ENCODE peak calls at places on chromosome 9, in seven cellular contexts. One of them, this sample, is unnamed.
A peak's percentile ranks its signal among the peaks of the same experiment; 100 is the strongest.

GRCh38 chr9:16417749-16418148 is 452.7 kb downstream of the BNC2 start:
- DNase-seq in activated T-cell treated with anti-CD3 and anti-CD28 coated beads, Interleukin-2, amount 50 U/mL, for 48 hours: no peak
- DNase-seq in NCI-H1092: no peak
- DNase-seq in NCI-H1417 treated with DMSO at 0.1 percent for 48 hours: no peak
- DNase-seq in CD4-positive, alpha-beta T cell: no peak
- DNase-seq in activated effector memory CD4-positive, alpha-beta T cell treated with Interleukin-2 at 50 U/mL for 16 hours: no peak
- DNase-seq in fibroblast of mammary gland: peak; percentile 80
- DNase-seq in this sample: no peak

GRCh38 chr9:112890106-112891081 is at the start of gene SLC46A2:
- DNase-seq in activated T-cell treated with anti-CD3 and anti-CD28 coated beads, Interleukin-2, amount 50 U/mL, for 48 hours: no peak
- DNase-seq in NCI-H1092: no peak
- DNase-seq in activated effector memory CD4-positive, alpha-beta T cell treated with Interleukin-2 at 50 U/mL for 16 hours: no peak
- DNase-seq in fibroblast of mammary gland: no peak
- DNase-seq in CD4-positive, alpha-beta T cell: no peak
- DNase-seq in NCI-H1417 treated with DMSO at 0.1 percent for 48 hours: no peak
- DNase-seq in this sample: no peak

GRCh38 chr9:107213561-107214028 is 69.5 kb upstream of the RAD23B start:
- DNase-seq in activated T-cell treated with anti-CD3 and anti-CD28 coated beads, Interleukin-2, amount 50 U/mL, for 48 hours: peak; percentile 39
- DNase-seq in fibroblast of mammary gland: peak; percentile 95
- DNase-seq in activated effector memory CD4-positive, alpha-beta T cell treated with Interleukin-2 at 50 U/mL for 16 hours: no peak
- DNase-seq in CD4-positive, alpha-beta T cell: no peak
- DNase-seq in NCI-H1417 treated with DMSO at 0.1 percent for 48 hours: no peak
- DNase-seq in NCI-H1092: no peak
- DNase-seq in this sample: no peak

GRCh38 chr9:126407125-126407870 is 80.7 kb downstream of the MVB12B start:
- DNase-seq in activated T-cell treated with anti-CD3 and anti-CD28 coated beads, Interleukin-2, amount 50 U/mL, for 48 hours: no peak
- DNase-seq in CD4-positive, alpha-beta T cell: no peak
- DNase-seq in NCI-H1092: no peak
- DNase-seq in activated effector memory CD4-positive, alpha-beta T cell treated with Interleukin-2 at 50 U/mL for 16 hours: no peak
- DNase-seq in fibroblast of mammary gland: peak; percentile 24
- DNase-seq in NCI-H1417 treated with DMSO at 0.1 percent for 48 hours: no peak
- DNase-seq in this sample: no peak

GRCh38 chr9:129933215-129933614 is 98.0 kb downstream of the USP20 start:
- DNase-seq in activated effector memory CD4-positive, alpha-beta T cell treated with Interleukin-2 at 50 U/mL for 16 hours: no peak
- DNase-seq in CD4-positive, alpha-beta T cell: no peak
- DNase-seq in fibroblast of mammary gland: no peak
- DNase-seq in NCI-H1417 treated with DMSO at 0.1 percent for 48 hours: no peak
- DNase-seq in NCI-H1092: no peak
- DNase-seq in activated T-cell treated with anti-CD3 and anti-CD28 coated beads, Interleukin-2, amount 50 U/mL, for 48 hours: peak; percentile 15
- DNase-seq in this sample: no peak

GRCh38 chr9:132163876-132164603 is 2.2 kb downstream of the NTNG2 start:
- DNase-seq in fibroblast of mammary gland: no peak
- DNase-seq in CD4-positive, alpha-beta T cell: no peak
- DNase-seq in NCI-H1092: no peak
- DNase-seq in NCI-H1417 treated with DMSO at 0.1 percent for 48 hours: no peak
- DNase-seq in activated T-cell treated with anti-CD3 and anti-CD28 coated beads, Interleukin-2, amount 50 U/mL, for 48 hours: no peak
- DNase-seq in activated effector memory CD4-positive, alpha-beta T cell treated with Interleukin-2 at 50 U/mL for 16 hours: no peak
- DNase-seq in this sample: no peak

GRCh38 chr9:97895695-97896332 is 26.5 kb downstream of the TRMO start:
- DNase-seq in NCI-H1092: no peak
- DNase-seq in fibroblast of mammary gland: peak; percentile 54
- DNase-seq in NCI-H1417 treated with DMSO at 0.1 percent for 48 hours: no peak
- DNase-seq in CD4-positive, alpha-beta T cell: no peak
- DNase-seq in activated effector memory CD4-positive, alpha-beta T cell treated with Interleukin-2 at 50 U/mL for 16 hours: no peak
- DNase-seq in activated T-cell treated with anti-CD3 and anti-CD28 coated beads, Interleukin-2, amount 50 U/mL, for 48 hours: no peak
- DNase-seq in this sample: no peak

GRCh38 chr9:86578722-86579121 is 224.5 kb upstream of the TUT7 start:
- DNase-seq in NCI-H1092: no peak
- DNase-seq in activated effector memory CD4-positive, alpha-beta T cell treated with Interleukin-2 at 50 U/mL for 16 hours: no peak
- DNase-seq in activated T-cell treated with anti-CD3 and anti-CD28 coated beads, Interleukin-2, amount 50 U/mL, for 48 hours: no peak
- DNase-seq in fibroblast of mammary gland: no peak
- DNase-seq in NCI-H1417 treated with DMSO at 0.1 percent for 48 hours: no peak
- DNase-seq in CD4-positive, alpha-beta T cell: no peak
- DNase-seq in this sample: no peak

GRCh38 chr9:87290241-87290700 is 207.4 kb upstream of the DAPK1 start:
- DNase-seq in NCI-H1092: no peak
- DNase-seq in NCI-H1417 treated with DMSO at 0.1 percent for 48 hours: no peak
- DNase-seq in CD4-positive, alpha-beta T cell: no peak
- DNase-seq in fibroblast of mammary gland: peak; percentile 47
- DNase-seq in activated T-cell treated with anti-CD3 and anti-CD28 coated beads, Interleukin-2, amount 50 U/mL, for 48 hours: no peak
- DNase-seq in activated effector memory CD4-positive, alpha-beta T cell treated with Interleukin-2 at 50 U/mL for 16 hours: no peak
- DNase-seq in this sample: no peak

GRCh38 chr9:87687207-87687606 is 38.7 kb upstream of the CTSL start:
- DNase-seq in CD4-positive, alpha-beta T cell: no peak
- DNase-seq in activated effector memory CD4-positive, alpha-beta T cell treated with Interleukin-2 at 50 U/mL for 16 hours: no peak
- DNase-seq in activated T-cell treated with anti-CD3 and anti-CD28 coated beads, Interleukin-2, amount 50 U/mL, for 48 hours: no peak
- DNase-seq in fibroblast of mammary gland: no peak
- DNase-seq in NCI-H1417 treated with DMSO at 0.1 percent for 48 hours: no peak
- DNase-seq in NCI-H1092: no peak
- DNase-seq in this sample: no peak

GRCh38 chr9:91059713-91060112 is 258.1 kb downstream of the SYK start:
- DNase-seq in fibroblast of mammary gland: peak; percentile 47
- DNase-seq in NCI-H1417 treated with DMSO at 0.1 percent for 48 hours: no peak
- DNase-seq in activated T-cell treated with anti-CD3 and anti-CD28 coated beads, Interleukin-2, amount 50 U/mL, for 48 hours: peak; percentile 17
- DNase-seq in activated effector memory CD4-positive, alpha-beta T cell treated with Interleukin-2 at 50 U/mL for 16 hours: no peak
- DNase-seq in NCI-H1092: no peak
- DNase-seq in CD4-positive, alpha-beta T cell: no peak
- DNase-seq in this sample: no peak

GRCh38 chr9:112166176-112167140 is 8.6 kb downstream of the SUSD1 start:
- DNase-seq in fibroblast of mammary gland: peak; percentile 42
- DNase-seq in NCI-H1092: no peak
- DNase-seq in activated effector memory CD4-positive, alpha-beta T cell treated with Interleukin-2 at 50 U/mL for 16 hours: no peak
- DNase-seq in activated T-cell treated with anti-CD3 and anti-CD28 coated beads, Interleukin-2, amount 50 U/mL, for 48 hours: no peak
- DNase-seq in CD4-positive, alpha-beta T cell: no peak
- DNase-seq in NCI-H1417 treated with DMSO at 0.1 percent for 48 hours: no peak
- DNase-seq in this sample: no peak

GRCh38 chr9:92164490-92164889 is 49.3 kb upstream of the SPTLC1 start:
- DNase-seq in fibroblast of mammary gland: no peak
- DNase-seq in activated effector memory CD4-positive, alpha-beta T cell treated with Interleukin-2 at 50 U/mL for 16 hours: no peak
- DNase-seq in activated T-cell treated with anti-CD3 and anti-CD28 coated beads, Interleukin-2, amount 50 U/mL, for 48 hours: no peak
- DNase-seq in NCI-H1092: no peak
- DNase-seq in CD4-positive, alpha-beta T cell: no peak
- DNase-seq in NCI-H1417 treated with DMSO at 0.1 percent for 48 hours: no peak
- DNase-seq in this sample: no peak

GRCh38 chr9:136267261-136268111 is 21.9 kb upstream of the QSOX2 start:
- DNase-seq in CD4-positive, alpha-beta T cell: peak; percentile 82
- DNase-seq in activated effector memory CD4-positive, alpha-beta T cell treated with Interleukin-2 at 50 U/mL for 16 hours: peak; percentile 85
- DNase-seq in NCI-H1092: no peak
- DNase-seq in activated T-cell treated with anti-CD3 and anti-CD28 coated beads, Interleukin-2, amount 50 U/mL, for 48 hours: peak; percentile 94
- DNase-seq in fibroblast of mammary gland: peak; percentile 78
- DNase-seq in NCI-H1417 treated with DMSO at 0.1 percent for 48 hours: no peak
- DNase-seq in this sample: peak; percentile 68

GRCh38 chr9:129436751-129437625 is 183.9 kb downstream of the C9orf50 start:
- DNase-seq in activated effector memory CD4-positive, alpha-beta T cell treated with Interleukin-2 at 50 U/mL for 16 hours: no peak
- DNase-seq in fibroblast of mammary gland: no peak
- DNase-seq in NCI-H1417 treated with DMSO at 0.1 percent for 48 hours: peak; percentile 27
- DNase-seq in NCI-H1092: no peak
- DNase-seq in CD4-positive, alpha-beta T cell: no peak
- DNase-seq in activated T-cell treated with anti-CD3 and anti-CD28 coated beads, Interleukin-2, amount 50 U/mL, for 48 hours: peak; percentile 52
- DNase-seq in this sample: peak; percentile 27

This sample was measured in T-helper 17 cell.